ENCODE peak calls at places on chromosomes 3 and 15, in six cellular contexts. H is breast epithelium, P is astrocyte, V is colonic mucosa, U is uterus, B is MM.1S. Q is an unnamed sample.
A peak's percentile ranks its signal among the peaks of the same experiment; 100 is the strongest.

GRCh38 chr15:99446565-99447496 is 119.0 kb upstream of the MEF2A start:
- DNase-seq in P (no peak), H (peak; percentile 8), B (no peak), U (no peak), V (no peak), Q (no peak)

GRCh38 chr15:85142324-85142723 is 160.7 kb downstream of the PDE8A start:
- DNase-seq in H (no peak), B (no peak), V (no peak), U (no peak), P (peak; percentile 65), Q (no peak)

GRCh38 chr15:41836072-41836471 is 2.6 kb upstream of the PLA2G4B start:
- DNase-seq in U (no peak), V (no peak), H (no peak), B (no peak), P (no peak), Q (no peak)

GRCh38 chr15:34663101-34663500 is 79.7 kb upstream of the GOLGA8B start:
- DNase-seq in P (no peak), V (no peak), U (no peak), H (no peak), B (no peak), Q (no peak)

GRCh38 chr15:79292011-79292410 is 9.5 kb downstream of the ANKRD34C start:
- DNase-seq in V (no peak), H (no peak), U (no peak), B (no peak), P (no peak), Q (no peak)

GRCh38 chr3:174232658-174233429 is 626.3 kb upstream of the NAALADL2 start:
- DNase-seq in U (no peak), B (no peak), P (no peak), H (no peak), V (no peak), Q (no peak)

GRCh38 chr3:137762674-137763593 is 1.2 kb upstream of the SOX14 start:
- DNase-seq in U (no peak), P (no peak), B (no peak), H (no peak), V (no peak), Q (no peak)

GRCh38 chr3:102530443-102531195 is 95.8 kb downstream of the ZPLD1 start:
- DNase-seq in B (no peak), P (peak; percentile 45), V (no peak), U (no peak), H (no peak), Q (no peak)

GRCh38 chr3:136819784-136820640 is 1.1 kb downstream of the SLC35G2 start:
- DNase-seq in U (peak; percentile 30), B (no peak), H (no peak), P (peak; percentile 62), V (peak; percentile 36), Q (peak; percentile 26)

GRCh38 chr3:9135526-9135925 is 113.9 kb downstream of the SRGAP3 start:
- DNase-seq in V (no peak), U (no peak), H (no peak), P (no peak), B (no peak), Q (no peak)

GRCh38 chr3:111801697-111802655 is 57.1 kb upstream of the PHLDB2 start:
- DNase-seq in B (no peak), P (peak; percentile 88), H (no peak), V (no peak), U (peak; percentile 38), Q (no peak)

GRCh38 chr15:84633311-84634227 is 20.5 kb downstream of the WDR73 start:
- DNase-seq in H (peak; percentile 51), P (peak; percentile 69), U (peak; percentile 54), B (peak; percentile 76), V (peak; percentile 75), Q (peak; percentile 51)

GRCh38 chr3:62942761-62943160 is 67.5 kb upstream of the CADPS start:
- DNase-seq in P (no peak), V (no peak), U (no peak), B (no peak), H (no peak), Q (no peak)

GRCh38 chr15:70875001-70875782 is 17.0 kb downstream of the THAP10 start:
- DNase-seq in U (no peak), B (no peak), P (no peak), V (no peak), H (no peak), Q (no peak)

GRCh38 chr3:196643201-196643749 is 3.8 kb downstream of the NRROS start:
- DNase-seq in H (no peak), B (peak; percentile 57), U (no peak), P (no peak), V (no peak), Q (peak; percentile 27)

GRCh38 chr3:194579091-194579606 is 54.1 kb downstream of the TMEM44 start:
- DNase-seq in U (no peak), B (no peak), V (no peak), P (peak; percentile 95), H (no peak), Q (no peak)

GRCh38 chr3:2420919-2421318 is 322.3 kb downstream of the CNTN4 start:
- DNase-seq in B (no peak), P (no peak), V (no peak), U (no peak), H (no peak), Q (no peak)

GRCh38 chr3:44411031-44411645 is 66.3 kb downstream of the ZNF445 start:
- DNase-seq in H (no peak), P (no peak), B (no peak), V (no peak), U (no peak), Q (no peak)

GRCh38 chr3:13595001-13595421 is 46.1 kb downstream of the FBLN2 start:
- DNase-seq in H (no peak), V (no peak), U (no peak), P (no peak), B (no peak), Q (no peak)

GRCh38 chr3:194282436-194283122 is 68.5 kb downstream of the CPN2 start:
- DNase-seq in P (no peak), B (no peak), V (no peak), U (peak; percentile 6), H (peak; percentile 11), Q (no peak)

GRCh38 chr15:78921940-78922339 is 22.9 kb downstream of the CTSH start:
- DNase-seq in H (no peak), U (no peak), V (no peak), P (no peak), B (no peak), Q (peak; percentile 5)

GRCh38 chr3:110491413-110491812 is 580.2 kb upstream of the NECTIN3 start:
- DNase-seq in H (no peak), U (no peak), V (no peak), B (no peak), P (no peak), Q (no peak)
- H3K9me3 ChIP-seq in H (no peaks in the 10 kb centered on the region), U (no peaks in the 10 kb centered on the region), V (no peaks in the 10 kb centered on the region), B (no peaks in the 10 kb centered on the region), P (no peaks in the 10 kb centered on the region), Q (peaks cover 5% of the 10 kb centered on the region)

DNA sequence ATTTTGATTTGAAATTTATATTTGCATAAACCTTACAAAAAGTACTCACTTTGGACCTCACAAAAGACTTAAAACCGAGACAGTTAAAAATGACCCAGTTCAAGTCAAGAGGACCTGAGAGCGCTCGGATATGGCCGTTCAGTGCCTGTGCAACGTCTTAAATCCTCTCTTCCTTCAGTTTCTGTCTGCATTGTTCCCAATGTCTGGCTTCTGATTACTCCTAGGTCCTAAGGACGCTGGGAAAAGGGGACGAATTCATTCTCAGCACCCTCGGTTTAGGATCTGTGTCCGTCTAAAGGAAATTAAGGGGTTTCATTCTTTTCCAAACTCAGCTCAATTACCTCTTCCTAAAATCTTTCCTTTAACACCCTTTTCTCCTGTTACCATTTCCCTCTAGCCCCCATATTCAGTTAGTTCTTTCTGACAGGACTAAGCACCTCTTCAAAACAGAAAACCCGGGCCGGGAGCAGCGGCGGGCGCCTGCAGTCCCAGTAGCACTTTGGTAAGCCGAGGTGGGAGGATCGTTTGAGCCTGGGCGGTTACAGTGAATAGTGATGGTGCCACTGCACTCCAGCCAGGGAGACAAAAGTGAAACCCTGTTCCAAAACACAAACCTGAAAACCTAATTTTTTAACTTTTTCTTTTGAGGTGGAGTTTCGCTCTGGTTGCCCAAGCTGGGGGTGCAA is 931 bp downstream of the DPPA4 start:
- DNase-seq in U (no peak), P (peak; percentile 49), V (no peak), B (no peak), H (no peak), Q (no peak)
- H3K9me3 ChIP-seq in U (no peaks in the 10 kb centered on the region), P (no peaks in the 10 kb centered on the region), V (no peaks in the 10 kb centered on the region), B (no peaks in the 10 kb centered on the region), H (no peaks in the 10 kb centered on the region), Q (no peaks in the 10 kb centered on the region)

GRCh38 chr15:94875550-94875949 is 644.2 kb downstream of the MCTP2 start:
- DNase-seq in V (no peak), H (no peak), U (no peak), P (no peak), B (no peak), Q (no peak)

GRCh38 chr15:94882071-94882712 is 650.8 kb downstream of the MCTP2 start:
- DNase-seq in H (no peak), V (no peak), U (no peak), P (no peak), B (no peak), Q (no peak)

DNA sequence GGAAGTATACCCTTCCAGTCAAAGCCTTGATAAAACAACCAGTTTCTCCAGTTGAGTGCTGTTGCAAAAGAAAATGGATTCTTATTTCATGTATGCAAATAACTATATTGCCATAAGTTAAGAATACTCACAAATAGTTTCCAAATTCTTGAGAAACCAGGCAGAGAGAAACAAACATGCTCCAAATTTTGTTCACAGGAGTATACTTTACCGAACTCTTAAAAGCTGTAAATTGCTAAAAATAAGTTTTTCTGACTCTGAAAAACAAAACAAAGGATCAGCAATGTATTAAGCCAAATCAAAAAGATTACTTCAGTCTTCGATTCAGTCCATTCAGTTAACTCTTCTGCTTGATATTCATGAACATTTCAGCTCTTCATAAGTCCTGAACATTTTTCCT is 646.5 kb downstream of the MCTP2 start:
- DNase-seq in H (no peak), P (no peak), B (no peak), U (no peak), V (no peak), Q (no peak)
- H3K9me3 ChIP-seq in H (no peaks in the 10 kb centered on the region), P (peaks cover 12% of the 10 kb centered on the region), B (no peaks in the 10 kb centered on the region), U (no peaks in the 10 kb centered on the region), V (no peaks in the 10 kb centered on the region), Q (no peaks in the 10 kb centered on the region)

GRCh38 chr15:59245583-59245982 is 38.9 kb downstream of the LDHAL6B start:
- DNase-seq in H (no peak), U (no peak), P (no peak), B (no peak), V (no peak), Q (no peak)

GRCh38 chr15:59249816-59250215 is 43.2 kb downstream of the LDHAL6B start:
- DNase-seq in V (no peak), B (no peak), U (no peak), H (no peak), P (no peak), Q (no peak)

GRCh38 chr15:59244337-59244736 is 37.7 kb downstream of the LDHAL6B start:
- DNase-seq in P (no peak), B (no peak), U (no peak), H (no peak), V (no peak), Q (no peak)

GRCh38 chr15:59250249-59250648 is 43.6 kb downstream of the LDHAL6B start:
- DNase-seq in H (no peak), U (no peak), V (peak; percentile 55), P (no peak), B (no peak), Q (no peak)

DNA sequence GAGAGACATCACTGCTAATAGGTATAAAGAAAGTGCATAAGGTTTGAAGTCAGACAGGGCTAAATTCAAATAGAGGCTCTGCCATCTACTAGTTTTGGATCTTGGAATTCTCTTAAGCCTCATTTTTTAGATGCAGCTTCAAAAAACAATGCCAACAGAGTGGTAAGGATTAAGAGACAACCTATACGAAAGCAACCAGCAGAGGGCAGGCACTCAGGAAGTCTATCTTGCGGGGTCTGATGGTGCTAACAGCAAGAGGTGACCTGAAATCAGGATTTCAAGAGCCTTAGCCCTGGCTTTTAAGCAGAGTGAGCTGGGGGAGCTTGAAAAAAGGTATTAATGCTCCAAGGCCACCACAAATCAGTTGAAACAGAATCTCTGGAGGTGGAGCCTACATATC is 40.7 kb downstream of the LDHAL6B start:
- DNase-seq in B (peak; percentile 36), P (peak; percentile 47), H (no peak), V (peak; percentile 72), U (peak; percentile 65), Q (no peak)
- H3K9me3 ChIP-seq in B (no peaks in the 10 kb centered on the region), P (no peaks in the 10 kb centered on the region), H (no peaks in the 10 kb centered on the region), V (no peaks in the 10 kb centered on the region), U (no peaks in the 10 kb centered on the region), Q (no peaks in the 10 kb centered on the region)

Q was measured in T-helper 17 cell.